ENCODE peak calls at places on chromosomes 5 and 9, in six cellular contexts. Z is ovary, F is Peyer's patch, Y is H1, S is neural progenitor cell, U is cardiac muscle cell. N is an unnamed sample. For H3K36me3 and H3K4me1, the result is how much of the 10 kb centered on the place peaks cover.

GRCh38 chr5:137718611-137719010 is 17.3 kb downstream of the KLHL3 start:
- DNase-seq in U (no peak), Z (no peak), Y (no peak), F (no peak), S (no peak), N (no peak)

GRCh38 chr5:67361932-67362729 is 165.5 kb upstream of the CD180 start:
- DNase-seq in S (no peak), Y (no peak), F (no peak), U (peak), Z (no peak), N (no peak)

GRCh38 chr5:139745800-139746690 is 49.6 kb upstream of the PSD2 start:
- DNase-seq in S (peak), F (peak), Z (peak), U (peak), Y (peak), N (peak)

GRCh38 chr9:4508246-4508906 is 18.1 kb downstream of the SLC1A1 start:
- DNase-seq in Z (no peak), F (no peak), S (no peak), U (peak), Y (no peak), N (no peak)

GRCh38 chr9:129653819-129654528 is 11.5 kb upstream of the PRRX2 start:
- DNase-seq in S (no peak), Z (no peak), F (no peak), Y (no peak), U (no peak), N (no peak)

GRCh38 chr9:77384406-77384805 is 207.1 kb downstream of the VPS13A start:
- DNase-seq in Z (no peak), U (peak), Y (no peak), S (no peak), F (no peak), N (no peak)

GRCh38 chr9:134211811-134212460 is 47.6 kb upstream of the RNU6ATAC start:
- DNase-seq in S (no peak), F (no peak), U (no peak), Y (no peak), Z (peak), N (no peak)

GRCh38 chr5:101346906-101347305 is 443.8 kb upstream of the ST8SIA4 start:
- DNase-seq in U (no peak), Y (no peak), F (no peak), S (no peak), Z (no peak), N (no peak)

GRCh38 chr9:38421498-38422211 is 2.6 kb downstream of the IGFBPL1 start:
- DNase-seq in Z (no peak), F (no peak), S (peak), Y (no peak), U (peak), N (no peak)

GRCh38 chr5:135678640-135679268 is 100.0 kb upstream of the CXCL14 start:
- DNase-seq in U (no peak), F (no peak), S (no peak), Y (no peak), Z (no peak), N (no peak)

GRCh38 chr5:169781452-169782345 is 144.6 kb downstream of the DOCK2 start:
- DNase-seq in S (no peak), Y (no peak), U (no peak), Z (no peak), F (no peak), N (no peak)

GRCh38 chr5:133994297-133994989 is 10.3 kb downstream of the VDAC1 start:
- DNase-seq in U (no peak), S (peak), Y (no peak), Z (no peak), F (no peak), N (no peak)

DNA sequence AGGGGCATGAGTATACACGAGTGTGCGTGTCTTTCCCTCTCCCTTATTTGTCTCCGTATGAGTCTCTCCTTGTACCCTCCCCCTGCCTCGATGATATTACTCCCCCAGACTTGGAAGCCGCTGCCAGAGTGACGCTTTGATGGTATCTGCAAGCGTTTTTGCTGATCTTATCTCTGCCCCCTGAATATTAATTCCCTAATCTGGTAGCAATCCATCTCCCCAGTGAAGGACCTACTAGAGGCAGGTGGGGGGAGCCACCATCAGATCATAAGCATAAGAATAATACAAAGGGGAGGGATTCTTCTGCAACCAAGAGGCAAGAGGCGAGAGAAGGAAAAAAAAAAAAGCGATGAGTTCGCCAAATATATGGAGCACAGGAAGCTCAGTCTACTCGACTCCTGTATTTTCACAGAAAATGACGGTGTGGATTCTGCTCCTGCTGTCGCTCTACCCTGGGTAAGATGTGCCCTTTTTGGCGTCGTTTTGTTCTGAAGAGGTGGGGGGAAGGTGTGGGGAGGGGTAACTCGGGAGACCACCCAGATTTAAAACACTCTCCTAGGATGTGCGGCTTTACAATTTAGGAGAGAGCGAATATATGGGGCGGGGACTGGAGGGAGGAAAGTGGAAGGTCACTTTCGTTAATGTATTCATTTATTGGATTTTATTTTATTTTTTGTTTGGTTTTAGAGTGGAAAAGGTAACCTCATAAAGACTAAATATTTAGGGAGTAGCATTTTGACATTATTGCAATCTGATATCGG is at the start of gene GABRG2:
- DNase-seq in U (no peak), F (no peak), Z (no peak), Y (peak), S (peak), N (no peak)
- H3K36me3 ChIP-seq in U (under half), F (under half), Z (under half), Y (under half), S (under half), N (under half)

GRCh38 chr5:167623354-167623753 is 668.1 kb upstream of the WWC1 start:
- DNase-seq in Z (no peak), F (no peak), U (no peak), S (no peak), Y (no peak), N (no peak)
- H3K4me3 ChIP-seq in Z (no peak), F (no peak), U (no peak), S (no peak), Y (no peak), N (no peak)

DNA sequence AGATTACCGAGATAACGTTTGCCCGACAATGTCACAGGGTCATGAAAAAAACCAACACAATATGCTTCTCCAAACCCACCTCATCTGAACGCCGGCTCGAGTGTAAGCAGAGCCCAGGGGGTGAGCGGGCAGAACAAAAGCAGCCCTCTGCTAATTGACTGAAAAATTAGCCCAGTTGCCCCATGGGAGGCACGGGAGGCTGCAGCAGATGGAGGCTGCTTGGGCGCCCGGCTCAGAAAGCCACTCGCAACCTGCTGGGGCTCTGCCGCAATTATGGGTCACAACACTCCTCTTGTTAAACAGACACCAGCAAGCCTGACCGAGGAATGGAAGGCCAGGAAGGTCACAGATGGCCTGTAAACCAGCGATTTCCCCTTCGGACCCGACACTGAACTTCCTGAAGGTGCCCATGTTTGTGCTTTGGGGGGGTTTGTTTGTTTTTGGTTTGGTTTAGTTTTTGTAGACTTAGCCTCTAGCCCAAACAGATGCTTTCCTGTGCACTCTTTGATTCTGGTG is 104.6 kb upstream of the IRX1 start:
- DNase-seq in U (no peak), F (no peak), Y (no peak), S (no peak), Z (no peak), N (no peak)
- H3K4me1 ChIP-seq in U (under half), F (under half), Y (under half), S (under half), Z (under half), N (under half)

GRCh38 chr9:110058304-110058953 is 149.5 kb downstream of the C9orf152 start:
- DNase-seq in Y (peak), Z (no peak), S (peak), F (peak), U (peak), N (peak)
- H3K36me3 ChIP-seq in Y (under half), Z (under half), S (under half), F (under half), U (under half), N (under half)

DNA sequence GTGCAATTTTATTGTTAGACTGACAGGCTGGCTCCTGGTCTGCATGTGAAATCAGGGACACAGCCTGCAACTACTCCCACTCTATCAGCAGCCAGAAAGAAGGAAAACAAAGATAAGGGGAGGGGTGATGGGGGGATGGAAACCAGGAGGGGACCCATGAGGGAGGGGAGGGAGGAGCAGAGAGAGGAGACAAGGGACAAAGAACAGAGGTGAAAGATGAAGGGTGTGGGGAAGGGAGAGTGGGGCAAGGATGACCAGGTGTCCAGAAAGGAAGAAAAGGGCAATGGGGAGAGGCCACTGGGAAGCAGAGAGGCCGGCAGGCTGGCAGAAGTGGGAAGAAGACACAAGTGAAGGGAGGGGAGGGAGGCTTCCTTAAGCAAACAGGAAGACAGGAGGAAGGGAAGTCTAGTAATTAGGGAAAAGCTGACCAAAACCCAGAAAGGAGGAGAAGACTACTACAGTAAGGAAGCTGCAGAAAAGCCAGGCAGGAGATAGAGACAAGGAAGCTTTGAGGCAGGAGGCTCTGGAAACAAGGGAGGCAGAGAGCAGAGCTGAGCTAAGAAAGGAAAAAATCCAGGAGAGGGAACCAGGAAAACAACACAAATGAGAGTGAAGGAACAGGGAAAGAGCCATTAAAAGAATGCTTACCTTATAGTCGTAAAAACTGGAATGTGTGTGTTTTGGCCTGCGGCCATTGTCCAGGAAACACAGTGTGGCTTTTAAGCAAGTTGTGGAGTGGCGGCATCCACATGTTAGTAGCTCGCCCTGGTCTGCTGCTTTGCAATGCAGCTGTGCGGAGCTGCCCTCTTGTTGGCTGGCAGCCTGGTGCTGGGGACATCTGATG is 316.9 kb upstream of the CLINT1 start:
- DNase-seq in F (no peak), Y (no peak), Z (peak), U (no peak), S (peak), N (no peak)
- H3K4me3 ChIP-seq in F (no peak), Y (no peak), Z (no peak), U (no peak), S (no peak), N (no peak)

GRCh38 chr5:167639761-167640160 is 651.7 kb upstream of the WWC1 start:
- DNase-seq in Z (no peak), F (no peak), U (no peak), Y (no peak), S (no peak), N (no peak)

GRCh38 chr5:167644619-167645018 is 646.8 kb upstream of the WWC1 start:
- DNase-seq in F (no peak), Z (no peak), S (no peak), Y (no peak), U (peak), N (no peak)

GRCh38 chr5:167639213-167639612 is 652.2 kb upstream of the WWC1 start:
- DNase-seq in Y (no peak), U (peak), F (no peak), S (no peak), Z (no peak), N (no peak)

GRCh38 chr5:167642779-167643517 is 648.5 kb upstream of the WWC1 start:
- DNase-seq in Z (no peak), Y (no peak), S (no peak), U (peak), F (no peak), N (no peak)

DNA sequence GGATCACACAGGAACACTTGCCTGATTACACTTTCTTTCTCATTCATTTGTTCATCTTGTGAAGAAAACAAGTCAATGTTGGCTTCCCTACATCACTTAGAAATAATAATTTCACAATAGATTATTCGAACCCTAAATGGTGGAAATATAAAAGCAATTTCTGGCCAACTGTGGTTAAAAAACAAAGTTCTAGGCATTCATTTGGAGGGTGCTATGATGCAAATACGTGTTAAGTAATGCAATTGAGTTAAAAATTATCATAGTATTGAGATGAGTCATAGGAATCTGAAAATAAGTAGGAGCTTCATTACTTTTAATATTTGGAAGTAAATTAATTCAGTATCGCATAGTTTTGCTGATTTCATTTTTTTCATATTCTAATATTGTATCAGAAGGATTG is 647.8 kb upstream of the WWC1 start:
- DNase-seq in Y (no peak), U (peak), F (no peak), Z (no peak), S (no peak), N (no peak)
- H3K4me1 ChIP-seq in Y (under half), U (under half), F (under half), Z (under half), S (under half), N (under half)

N was measured in CD4-positive, CD25-positive, alpha-beta regulatory T cell.